ENCODE peak calls at places on chromosome 9, in five cellular contexts. T is heart right ventricle, Z is pancreas, K is ovary, B is nephron progenitor cell. U is an unnamed sample.

GRCh38 chr9:33964369-33964768 is 84.3 kb downstream of the UBAP2 start:
- DNase-seq in T (no peak), Z (no peak), K (no peak), B (no peak), U (no peak)

GRCh38 chr9:17636359-17636758 is 57.5 kb downstream of the SH3GL2 start:
- DNase-seq in T (no peak), Z (no peak), K (no peak), B (no peak), U (no peak)

GRCh38 chr9:4879098-4879497 is 86.4 kb downstream of the RCL1 start:
- DNase-seq in T (no peak), Z (no peak), K (no peak), B (no peak), U (no peak)

GRCh38 chr9:137308102-137308619 is 6.1 kb upstream of the NRARP start:
- DNase-seq in T (no peak), Z (no peak), K (peak; percentile 37), B (no peak), U (no peak)

GRCh38 chr9:125513634-125514413 is 193.2 kb downstream of the MAPKAP1 start:
- DNase-seq in T (no peak), Z (peak; percentile 68), K (peak; percentile 52), B (no peak), U (no peak)

GRCh38 chr9:87635656-87636501 is 90.0 kb upstream of the CTSL start:
- DNase-seq in T (no peak), Z (no peak), K (peak; percentile 67), B (no peak), U (no peak)

GRCh38 chr9:4654084-4654483 is 8.0 kb upstream of the PLPP6 start:
- DNase-seq in T (no peak), Z (no peak), K (no peak), B (no peak), U (no peak)

GRCh38 chr9:90071257-90071656 is 466.4 kb downstream of the GADD45G start:
- DNase-seq in T (no peak), Z (no peak), K (no peak), B (peak; percentile 25), U (no peak)

GRCh38 chr9:125674981-125675973 is 31.7 kb downstream of the MAPKAP1 start:
- DNase-seq in T (no peak), Z (no peak), K (no peak), B (no peak), U (no peak)

DNA sequence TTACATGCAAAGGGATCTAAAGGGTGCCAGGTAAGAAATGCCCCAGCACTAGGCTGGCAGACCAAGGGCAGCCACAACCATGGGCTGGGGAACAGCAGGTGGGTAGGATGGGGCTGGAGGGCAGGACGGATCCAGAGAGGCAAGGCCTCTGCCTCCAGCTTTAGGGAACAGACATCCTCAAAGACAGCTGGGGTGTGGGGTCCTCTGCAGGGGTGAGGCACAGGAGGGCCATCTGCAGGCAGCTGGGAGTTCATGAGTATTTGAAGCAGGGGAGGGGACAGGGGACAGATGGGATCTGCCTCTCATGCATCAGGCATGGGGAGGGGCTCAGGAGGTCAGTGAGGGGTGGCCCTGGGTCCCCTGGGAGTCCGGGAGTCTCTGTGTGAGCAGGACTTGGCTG is 3.9 kb downstream of the SUSD3 start:
- DNase-seq in T (no peak), Z (no peak), K (no peak), B (no peak), U (no peak)
- TF ChIP-seq CTCF in T (no peak), Z (no peak), K (no peak), B (no peak), U (no peak)

DNA sequence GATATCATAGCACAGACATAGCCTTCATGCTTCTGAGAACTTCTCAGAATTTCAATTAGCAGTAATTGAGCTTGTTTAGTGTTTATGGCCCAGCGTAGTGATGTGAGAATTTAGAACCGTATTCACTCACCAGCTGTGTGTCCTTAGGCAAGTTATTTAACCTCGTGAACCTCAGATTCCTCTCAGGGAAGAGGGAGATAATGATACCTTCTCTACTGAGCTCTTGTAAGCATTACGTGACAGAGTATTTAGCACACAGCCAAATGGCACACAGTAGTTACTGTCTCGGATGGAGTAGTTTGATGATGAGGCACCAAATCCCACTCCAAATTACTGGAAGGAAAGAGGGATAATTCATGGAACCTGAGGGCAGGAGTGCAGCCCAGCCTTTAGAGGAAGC is 429.3 kb downstream of the CCDC171 start:
- DNase-seq in T (no peak), Z (no peak), K (no peak), B (no peak), U (no peak)
- TF ChIP-seq CTCF in T (no peak), Z (no peak), K (no peak), B (no peak), U (no peak)

DNA sequence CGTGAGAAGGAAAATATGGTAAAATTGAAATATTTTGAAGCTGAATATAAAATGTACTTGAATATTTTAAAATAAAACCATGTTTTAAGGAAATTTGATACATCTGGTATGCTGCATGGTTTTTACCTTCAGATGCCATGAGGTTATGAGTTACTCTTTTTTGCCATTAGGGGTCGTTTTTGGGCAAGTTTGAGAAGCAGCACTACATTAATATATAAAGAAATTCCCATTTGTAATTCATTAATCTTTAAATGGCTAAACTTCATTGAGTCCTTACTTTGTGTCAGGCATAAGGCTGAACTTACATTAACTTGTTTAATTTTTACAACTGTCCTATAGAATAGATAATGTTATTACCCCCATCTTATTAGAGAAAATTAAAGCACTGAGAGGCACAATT is 152.3 kb downstream of the KDM4C start:
- DNase-seq in T (no peak), Z (no peak), K (no peak), B (no peak), U (no peak)
- TF ChIP-seq CTCF in T (peak; percentile 41), Z (no peak), K (no peak), B (peak; percentile 46), U (peak; percentile 61)

DNA sequence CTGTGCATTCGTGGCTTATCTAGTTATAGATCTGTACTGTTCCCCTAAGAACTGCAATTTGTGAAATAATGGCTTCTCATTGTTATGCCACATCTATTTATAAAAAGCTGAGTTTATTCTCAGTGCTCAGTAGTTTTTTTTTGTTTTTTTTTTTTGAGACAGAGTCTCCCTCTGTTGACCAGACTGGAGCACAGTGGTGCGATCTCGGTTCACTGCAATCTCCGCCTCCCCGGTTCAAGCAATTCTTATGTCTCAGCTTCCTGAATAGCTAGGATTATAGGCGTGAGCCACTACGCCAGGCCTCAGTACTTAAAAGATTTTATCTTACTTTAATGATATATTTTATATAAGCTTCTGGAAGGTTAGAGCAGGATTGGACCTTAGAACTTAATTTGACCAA is 19.0 kb downstream of the SEC61B start:
- DNase-seq in T (no peak), Z (no peak), K (no peak), B (no peak), U (no peak)
- TF ChIP-seq CTCF in T (no peak), Z (no peak), K (no peak), B (no peak), U (peak; percentile 21)

GRCh38 chr9:75023846-75024245 is 4.2 kb downstream of the CARNMT1 start:
- DNase-seq in T (no peak), Z (no peak), K (no peak), B (no peak), U (no peak)

DNA sequence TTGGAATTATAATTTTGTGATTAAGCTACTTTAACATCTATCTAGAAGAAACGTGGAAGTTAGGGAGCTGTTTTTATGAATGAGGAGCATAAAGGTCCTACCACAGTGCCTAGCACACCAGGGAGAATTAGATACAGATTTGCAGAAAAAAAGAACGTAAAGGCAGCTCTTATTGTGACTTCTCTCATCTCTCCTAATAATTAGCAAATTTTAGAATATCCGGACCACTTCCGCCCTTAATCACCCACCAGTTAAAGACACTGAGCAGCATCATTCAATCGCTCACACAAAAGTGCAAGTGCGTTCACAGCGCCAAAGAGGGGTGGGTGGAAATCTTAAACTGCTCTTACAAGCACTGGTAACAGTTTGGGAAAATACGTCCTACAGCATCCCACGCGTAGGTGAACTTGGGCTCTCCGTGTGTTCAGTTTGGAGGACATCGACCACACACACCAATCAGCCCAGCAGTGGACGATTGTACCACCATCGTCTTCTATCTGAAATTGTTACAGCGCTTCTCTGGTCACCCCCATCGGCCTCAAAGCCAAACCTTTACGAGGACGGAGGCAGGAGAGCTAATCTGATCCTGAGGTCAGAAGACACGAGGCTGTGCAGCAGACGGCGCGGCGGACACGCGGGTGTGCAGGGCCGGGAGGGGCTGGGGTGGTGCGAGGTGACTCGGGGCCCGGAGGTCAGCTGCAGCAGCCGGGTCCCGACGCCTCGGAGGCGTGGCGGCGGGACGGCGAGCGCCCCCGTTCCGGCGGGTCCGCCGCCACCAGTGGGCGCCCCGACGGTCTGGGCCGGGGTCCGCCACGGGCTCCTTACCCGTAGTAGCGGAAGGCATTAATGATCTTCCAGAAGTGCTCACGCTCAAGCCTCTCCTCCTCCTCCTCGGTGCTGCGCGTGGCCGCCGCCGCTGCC is 646 bp downstream of the CARNMT1 start:
- DNase-seq in T (peak; percentile 65), Z (peak; percentile 70), K (peak; percentile 69), B (peak; percentile 66), U (peak; percentile 3)
- TF ChIP-seq CTCF in T (no peak), Z (no peak), K (no peak), B (no peak), U (no peak)

DNA sequence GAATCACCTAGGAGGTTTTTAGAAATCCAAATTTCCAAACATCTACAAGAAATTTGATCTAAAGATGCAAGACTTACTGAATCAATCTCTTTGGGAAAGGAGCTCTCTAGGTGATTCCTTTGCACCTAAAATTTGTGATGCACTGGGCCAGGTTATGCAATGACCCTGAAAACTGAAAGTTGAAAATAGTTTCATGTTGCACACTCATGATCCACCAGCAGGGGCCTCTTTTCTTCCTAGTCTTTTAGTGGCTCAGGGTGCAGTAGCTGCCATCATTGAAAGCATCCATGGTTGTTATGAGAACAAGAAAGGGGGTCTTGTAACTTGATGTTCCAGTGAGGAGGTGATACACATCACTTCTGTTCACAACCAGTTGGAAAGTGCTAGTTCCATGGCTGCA is 486.8 kb downstream of the PSAT1 start:
- DNase-seq in T (no peak), Z (no peak), K (no peak), B (no peak), U (no peak)
- TF ChIP-seq CTCF in T (no peak), Z (no peak), K (no peak), B (peak; percentile 31), U (peak; percentile 46)

GRCh38 chr9:79567671-79568098 is 4.1 kb upstream of the TLE4 start:
- DNase-seq in T (no peak), Z (no peak), K (no peak), B (no peak), U (no peak)
- TF ChIP-seq CTCF in T (no peak), Z (no peak), K (no peak), B (no peak), U (no peak)

U was measured in neural crest cell.